ENCODE peak calls at places on chromosomes 12 and 14, in nine cellular contexts. Q is heart left ventricle, G is Calu3, K is nephron progenitor cell, U is K562, I is CD14-positive monocyte, C is GM12865, O is chondrocyte, A is B cell. N is an unnamed sample.

GRCh38 chr14:97116546-97116945 is 319.4 kb downstream of the VRK1 start:
- DNase-seq in O (no peak), U (no peak), C (no peak), G (no peak), A (no peak), Q (no peak), I (no peak), K (no peak), N (no peak)

GRCh38 chr12:24730461-24730896 is 218.4 kb downstream of the BCAT1 start:
- DNase-seq in U (no peak), I (no peak), G (no peak), O (no peak), K (no peak), C (peak; percentile 18), Q (no peak), A (peak; percentile 53), N (no peak)

GRCh38 chr12:86917121-86917520 is 660.9 kb upstream of the MGAT4C start:
- DNase-seq in C (no peak), K (no peak), U (no peak), O (no peak), I (no peak), A (no peak), Q (no peak), G (no peak), N (no peak)

GRCh38 chr14:91963465-91963864 is 16.0 kb upstream of the FBLN5 start:
- DNase-seq in A (no peak), Q (no peak), K (no peak), U (no peak), O (no peak), I (no peak), C (no peak), G (no peak), N (no peak)

GRCh38 chr14:69284170-69284569 is 24.2 kb downstream of the GALNT16 start:
- DNase-seq in I (no peak), O (no peak), C (no peak), K (no peak), G (no peak), Q (peak; percentile 57), A (no peak), U (no peak), N (no peak)

GRCh38 chr14:101365329-101366158 is 195.8 kb upstream of the DIO3 start:
- DNase-seq in C (no peak), I (no peak), Q (no peak), A (no peak), O (no peak), U (no peak), K (peak; percentile 60), G (no peak), N (peak; percentile 20)

GRCh38 chr12:47391566-47391965 is 311.8 kb upstream of the AMIGO2 start:
- DNase-seq in O (no peak), I (no peak), A (no peak), C (peak; percentile 3), U (no peak), K (no peak), G (no peak), Q (no peak), N (peak; percentile 19)

GRCh38 chr12:96241484-96242256 is 47.5 kb downstream of the ELK3 start:
- DNase-seq in K (no peak), U (no peak), O (no peak), C (no peak), G (no peak), Q (peak; percentile 62), I (peak; percentile 74), A (peak; percentile 27), N (no peak)

GRCh38 chr12:89451876-89452275 is 72.7 kb downstream of the GALNT4 start:
- DNase-seq in I (no peak), O (no peak), A (no peak), K (peak; percentile 60), Q (peak; percentile 54), U (no peak), G (peak; percentile 26), C (no peak), N (no peak)

GRCh38 chr14:99755629-99756603 is 37.3 kb upstream of the EML1 start:
- DNase-seq in Q (peak; percentile 92), I (no peak), O (peak; percentile 95), K (no peak), G (peak; percentile 83), A (no peak), U (no peak), C (no peak), N (no peak)

GRCh38 chr12:586318-587071 is 76.8 kb downstream of the NINJ2 start:
- DNase-seq in A (no peak), U (no peak), G (no peak), I (no peak), O (no peak), C (no peak), Q (peak; percentile 30), K (no peak), N (no peak)

GRCh38 chr14:20866963-20867362 is 24.2 kb upstream of the RNASE3 start:
- DNase-seq in O (no peak), G (peak; percentile 17), K (peak; percentile 20), Q (no peak), A (no peak), U (no peak), I (no peak), C (peak; percentile 6), N (no peak)

GRCh38 chr14:92959189-92959531 is 36.2 kb downstream of the CHGA start:
- DNase-seq in C (no peak), K (no peak), U (no peak), A (no peak), Q (peak; percentile 58), G (no peak), O (no peak), I (no peak), N (no peak)

GRCh38 chr12:50110127-50110761 is 1.8 kb upstream of the COX14 start:
- DNase-seq in G (no peak), K (peak; percentile 28), U (peak; percentile 83), O (peak; percentile 39), Q (peak; percentile 75), C (peak; percentile 69), A (peak; percentile 49), I (no peak), N (peak; percentile 65)

GRCh38 chr14:60092516-60092915 is 793 bp downstream of the PCNX4 start:
- DNase-seq in U (peak; percentile 11), K (peak; percentile 10), Q (no peak), I (no peak), G (no peak), A (no peak), C (peak; percentile 55), O (no peak), N (peak; percentile 22)

DNA sequence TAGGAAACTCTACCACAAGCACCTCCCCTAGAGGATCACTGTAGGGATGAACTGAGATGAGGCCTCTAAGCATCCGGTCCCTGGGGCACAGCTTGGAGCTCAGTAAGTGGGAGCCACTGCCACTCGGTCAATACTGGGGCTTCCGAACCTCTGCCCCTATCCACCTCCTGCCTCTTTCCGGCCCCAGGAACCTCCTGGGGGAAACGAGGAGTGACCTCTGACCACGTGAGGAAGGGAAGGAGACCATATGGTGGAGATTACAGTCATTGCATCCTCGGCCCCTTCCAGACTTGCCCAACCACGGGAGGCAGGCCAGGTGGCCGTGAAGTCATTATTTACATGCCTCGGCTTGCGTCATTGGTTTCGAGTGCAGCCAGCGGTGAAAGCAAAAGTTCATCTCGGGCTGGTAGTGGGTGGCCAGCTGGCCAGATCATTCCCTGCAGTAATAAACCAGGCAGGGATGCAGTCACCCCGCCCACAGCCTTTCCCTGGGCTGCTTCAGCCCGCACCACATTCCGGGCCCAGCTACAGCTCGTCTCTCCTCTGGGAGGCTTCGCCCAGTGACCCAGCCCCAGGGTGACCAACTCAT is 65.4 kb downstream of the C14orf132 start:
- DNase-seq in U (no peak), Q (peak; percentile 72), G (peak; percentile 50), C (peak; percentile 15), I (no peak), K (peak; percentile 20), A (no peak), O (no peak), N (peak; percentile 36)
- TF ChIP-seq CTCF in U (no peak), Q (no peak), G (no peak), C (no peak), I (no peak), K (no peak), A (no peak), O (no peak), N (no peak)

DNA sequence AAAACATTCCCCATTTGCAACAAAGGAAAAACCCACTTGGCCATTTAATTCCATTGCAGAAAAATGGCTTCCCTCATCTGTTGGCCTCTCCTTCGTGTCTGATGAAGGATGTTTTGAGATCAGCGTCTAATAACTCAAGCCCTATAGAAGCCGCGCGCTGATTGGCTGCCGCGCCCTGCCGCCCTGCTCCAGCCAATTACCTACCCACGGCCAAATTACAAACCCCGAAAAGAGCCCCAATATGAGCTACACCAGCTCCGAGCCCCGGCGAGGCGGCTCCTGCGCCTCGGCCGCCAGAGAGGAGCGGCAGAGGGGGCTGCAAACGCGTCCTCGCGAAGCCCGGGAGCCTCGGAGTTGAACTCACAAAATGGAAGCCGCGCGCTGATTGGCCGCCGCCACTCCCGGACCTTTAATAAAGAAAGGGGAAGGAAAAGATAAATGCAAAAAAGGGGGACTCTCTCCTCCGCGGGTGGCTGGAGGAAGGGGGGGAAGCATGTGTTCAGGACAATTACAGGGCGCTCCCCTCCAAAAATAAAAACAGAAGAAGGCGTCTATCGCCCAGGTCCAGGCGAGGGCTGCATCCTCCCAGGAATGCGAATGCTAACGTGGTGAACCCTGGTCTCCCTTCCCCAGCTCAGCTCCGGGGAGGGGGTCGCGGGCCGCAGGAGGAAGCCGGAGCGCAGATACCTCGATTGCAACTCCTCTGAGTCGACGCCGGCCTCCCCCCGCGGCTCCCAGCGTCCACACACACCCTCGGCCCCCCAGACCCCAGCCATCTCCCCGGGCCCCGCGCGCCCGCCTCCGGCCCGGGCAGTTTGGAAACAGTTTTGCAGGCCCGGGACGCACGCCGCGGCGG is 738 bp upstream of the SETD1B start:
- DNase-seq in G (peak; percentile 86), C (peak; percentile 98), U (peak; percentile 96), Q (peak; percentile 89), K (peak; percentile 85), O (no peak), A (peak; percentile 95), I (peak; percentile 90), N (peak; percentile 91)
- TF ChIP-seq CTCF in G (no peak), C (no peak), U (no peak), Q (no peak), K (no peak), O (no peak), A (no peak), I (no peak), N (no peak)

GRCh38 chr12:108099085-108099484 is 30.0 kb upstream of the WSCD2 start:
- DNase-seq in C (peak; percentile 19), Q (no peak), I (no peak), U (no peak), O (no peak), G (no peak), K (no peak), A (no peak), N (no peak)
- TF ChIP-seq CTCF in C (peak; percentile 36), Q (peak; percentile 29), I (no peak), U (peak; percentile 62), O (peak; percentile 72), G (no peak), K (no peak), A (peak; percentile 65), N (no peak)

GRCh38 chr12:105978276-105978675 is 160.5 kb downstream of the NUAK1 start:
- DNase-seq in C (no peak), K (no peak), G (no peak), A (no peak), I (no peak), Q (no peak), U (no peak), O (no peak), N (no peak)
- TF ChIP-seq CTCF in C (no peak), K (no peak), G (no peak), A (no peak), I (no peak), Q (no peak), U (no peak), O (no peak), N (no peak)

GRCh38 chr12:108559748-108560147 is 1.2 kb downstream of the SART3 start:
- DNase-seq in O (no peak), C (peak; percentile 32), K (no peak), G (no peak), Q (no peak), I (no peak), U (no peak), A (no peak), N (no peak)
- TF ChIP-seq CTCF in O (peak; percentile 27), C (no peak), K (no peak), G (no peak), Q (no peak), I (no peak), U (no peak), A (no peak), N (peak; percentile 14)

N was measured in GM10248.